ENCODE peak calls at places on chromosomes 5 and 9, in six cellular contexts. W is left lung, M is fibroblast of pulmonary artery, Z is heart right ventricle, K is spleen, A is DND-41. U is an unnamed sample.

GRCh38 chr5:125655156-125655555 is 768.1 kb upstream of the GRAMD2B start:
- DNase-seq in K (no peak), Z (no peak), A (no peak), W (no peak), M (peak), U (no peak)

GRCh38 chr9:79257215-79257614 is 314.6 kb upstream of the TLE4 start:
- DNase-seq in Z (no peak), W (no peak), M (no peak), A (no peak), K (no peak), U (no peak)

GRCh38 chr9:101311759-101312420 is 72.9 kb downstream of the BAAT start:
- DNase-seq in Z (no peak), M (peak), A (no peak), K (no peak), W (no peak), U (no peak)

GRCh38 chr5:139745800-139746690 is 49.6 kb upstream of the PSD2 start:
- DNase-seq in K (peak), A (no peak), M (peak), W (peak), Z (peak), U (peak)

GRCh38 chr5:130063603-130064002 is 159.3 kb downstream of the CHSY3 start:
- DNase-seq in M (no peak), Z (no peak), W (no peak), K (no peak), A (no peak), U (no peak)

GRCh38 chr5:175460126-175460525 is 16.1 kb upstream of the DRD1 start:
- DNase-seq in Z (no peak), K (no peak), A (no peak), W (no peak), M (peak), U (no peak)

GRCh38 chr5:1077491-1078020 is 34.3 kb downstream of the SLC12A7 start:
- DNase-seq in W (no peak), A (no peak), M (no peak), Z (no peak), K (no peak), U (no peak)

GRCh38 chr5:109455598-109456096 is 45.9 kb upstream of the PJA2 start:
- DNase-seq in M (peak), A (peak), Z (no peak), K (no peak), W (peak), U (no peak)

GRCh38 chr5:148384389-148384756 is 615 bp downstream of the FBXO38 start:
- DNase-seq in M (no peak), Z (no peak), W (peak), A (no peak), K (no peak), U (no peak)

GRCh38 chr9:132630811-132631210 is 39.0 kb downstream of the DDX31 start:
- DNase-seq in A (no peak), K (no peak), Z (no peak), M (no peak), W (no peak), U (no peak)

GRCh38 chr9:96116275-96117051 is 185.5 kb downstream of the HSD17B3 start:
- DNase-seq in Z (no peak), K (no peak), M (no peak), A (no peak), W (no peak), U (peak)

GRCh38 chr9:24832307-24832706 is 286.6 kb upstream of the IZUMO3 start:
- DNase-seq in A (no peak), W (no peak), Z (no peak), K (no peak), M (no peak), U (no peak)

GRCh38 chr9:71587576-71588362 is 180.5 kb downstream of the CEMIP2 start:
- DNase-seq in W (no peak), Z (no peak), K (no peak), M (no peak), A (no peak), U (no peak)

GRCh38 chr9:38318755-38319495 is 73.6 kb upstream of the ALDH1B1 start:
- DNase-seq in W (no peak), M (peak), A (no peak), K (no peak), Z (no peak), U (peak)
- H3K4me3 ChIP-seq in W (no peak), M (peak), A (no peak), K (no peak), Z (peak), U (peak)

GRCh38 chr5:134175874-134176522 is 752 bp downstream of the SKP1 start:
- DNase-seq in A (no peak), K (no peak), Z (no peak), M (peak), W (peak), U (no peak)

GRCh38 chr5:134171972-134172371 is 4.8 kb downstream of the SKP1 start:
- DNase-seq in Z (no peak), A (no peak), W (no peak), M (no peak), K (no peak), U (no peak)

GRCh38 chr5:134174841-134175839 is 1.6 kb downstream of the SKP1 start:
- DNase-seq in A (no peak), W (no peak), K (no peak), M (peak), Z (no peak), U (no peak)

GRCh38 chr5:134176523-134177196 is at the start of gene SKP1:
- DNase-seq in A (peak), W (peak), M (peak), Z (peak), K (peak), U (peak)

DNA sequence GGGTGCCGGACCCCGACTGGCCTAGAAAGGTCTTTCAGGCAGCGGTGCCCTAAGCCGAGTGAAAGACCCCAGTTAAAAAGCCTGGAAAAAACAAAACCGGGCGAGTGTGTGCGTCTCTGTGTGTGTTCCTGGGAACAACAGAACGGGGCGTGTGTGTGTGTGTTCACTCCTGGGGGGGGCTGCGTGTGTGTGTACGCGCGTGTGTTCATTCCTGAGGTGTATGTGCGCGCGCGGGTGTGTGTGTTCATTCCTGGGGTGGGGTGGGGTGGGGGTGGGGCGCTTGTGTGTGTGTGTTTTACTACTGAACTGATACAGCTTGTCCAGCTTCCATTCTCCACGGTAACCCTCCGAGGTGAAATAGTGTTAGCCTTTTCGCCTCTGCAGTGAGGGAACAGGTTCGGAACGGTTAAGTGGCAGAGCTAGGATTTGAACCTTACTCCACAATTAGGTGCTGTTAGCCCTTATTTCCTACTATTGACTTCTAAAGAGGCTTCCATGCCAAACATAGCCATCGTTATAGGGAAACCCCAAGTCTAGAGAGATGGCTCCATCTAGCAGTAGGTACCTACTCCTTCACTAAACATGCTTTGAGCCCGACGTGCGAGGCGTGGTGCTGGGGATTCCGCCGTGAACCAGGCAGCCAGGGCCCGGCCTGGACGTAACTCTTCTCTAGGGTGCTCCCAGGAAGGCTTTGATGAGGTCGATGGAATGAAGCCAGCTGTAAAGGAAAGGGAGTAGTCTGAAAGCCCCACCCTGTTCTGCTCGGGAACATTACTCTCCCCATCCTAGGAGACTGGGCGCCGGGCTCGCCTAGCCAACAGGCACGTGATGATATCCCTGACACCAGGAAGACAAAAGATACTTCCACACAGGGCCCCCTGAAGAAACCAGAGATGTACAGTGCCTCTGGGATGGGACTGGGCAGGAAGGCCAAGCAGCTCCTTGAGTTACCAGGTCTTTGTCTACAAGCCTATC is 734 bp upstream of the SKP1 start:
- DNase-seq in A (no peak), W (peak), Z (peak), K (peak), M (peak), U (peak)
- H3K4me3 ChIP-seq in A (peak), W (peak), Z (peak), K (peak), M (peak), U (peak)

DNA sequence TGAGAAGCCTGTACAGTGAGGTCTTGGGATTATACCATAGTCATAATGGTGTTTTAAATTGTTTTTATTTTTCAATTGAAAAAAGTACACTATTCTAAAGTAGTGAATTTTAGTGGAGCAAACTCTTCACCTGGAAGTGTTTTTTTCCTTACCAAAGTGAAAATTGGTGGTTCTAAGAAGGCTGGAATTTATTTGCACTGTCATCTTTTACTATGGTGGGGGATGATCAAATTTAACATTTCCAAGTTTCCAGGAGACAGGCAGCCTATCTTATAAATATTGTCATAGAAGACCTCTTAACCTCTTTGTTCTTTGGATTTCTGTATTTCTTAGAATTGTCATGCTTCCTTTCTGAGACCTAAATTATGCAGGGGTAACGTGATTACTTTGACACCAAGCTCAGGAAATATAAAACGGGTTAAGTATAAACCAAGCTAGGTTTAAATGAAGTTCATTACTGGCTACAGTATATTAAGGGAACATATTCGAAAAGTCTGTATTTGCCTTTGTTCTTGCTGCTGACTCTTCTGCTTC is 20.2 kb downstream of the NDFIP1 start:
- DNase-seq in K (no peak), Z (no peak), A (no peak), M (no peak), W (no peak), U (no peak)
- H3K4me3 ChIP-seq in K (no peak), Z (no peak), A (no peak), M (no peak), W (no peak), U (no peak)

DNA sequence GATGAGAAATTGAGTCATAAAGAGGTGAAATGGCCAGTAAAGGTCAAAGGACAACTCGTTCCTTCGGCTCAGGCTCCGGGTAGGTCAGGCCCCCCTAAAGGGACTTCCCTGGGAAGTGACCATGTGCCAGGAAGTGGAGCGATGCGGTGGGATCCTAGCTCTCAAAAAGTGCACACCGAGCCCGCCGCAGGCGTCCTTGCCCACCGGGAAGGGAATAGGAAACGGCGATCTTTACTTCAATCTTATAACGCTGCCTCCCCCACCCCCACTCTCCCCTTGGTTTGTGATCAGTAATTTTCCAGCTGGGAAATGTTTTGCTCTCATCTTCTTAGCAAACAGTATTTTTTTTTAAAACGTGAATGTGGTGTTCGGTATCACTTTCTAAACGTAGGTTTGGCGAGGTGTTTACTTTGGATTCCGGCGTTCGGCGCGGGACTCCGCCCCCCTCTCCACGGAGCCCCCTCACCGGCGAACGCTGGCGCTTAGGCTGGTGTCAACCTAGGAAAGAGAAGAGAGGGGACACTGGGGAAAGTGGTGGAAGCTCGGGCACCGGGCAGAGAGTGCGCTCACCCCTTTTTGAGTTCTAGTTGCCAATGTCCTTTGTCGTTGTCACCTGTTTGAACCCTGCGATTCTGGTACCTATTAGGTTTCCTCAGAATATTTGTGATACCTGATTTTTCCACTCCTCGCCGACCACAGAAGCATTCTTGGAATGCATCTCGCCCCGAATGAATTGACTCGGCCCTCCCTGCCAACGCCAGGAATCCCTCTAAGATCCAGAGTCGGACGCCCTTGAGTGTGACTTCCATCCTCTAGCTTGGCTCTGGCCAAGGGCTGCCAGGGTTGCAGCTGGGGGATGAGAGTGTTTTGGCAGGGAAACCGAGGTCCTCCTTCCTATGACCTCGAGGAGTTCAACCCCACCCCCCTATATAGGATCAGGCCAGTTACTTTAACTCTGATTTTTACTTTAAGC is 1.8 kb upstream of the KLF4 start:
- DNase-seq in Z (peak), K (peak), M (no peak), A (no peak), W (peak), U (no peak)
- H3K4me3 ChIP-seq in Z (peak), K (no peak), M (peak), A (no peak), W (peak), U (peak)

GRCh38 chr9:131008909-131009618 is at the start of gene LAMC3:
- DNase-seq in W (no peak), K (no peak), A (no peak), M (no peak), Z (no peak), U (peak)
- H3K4me3 ChIP-seq in W (no peak), K (peak), A (no peak), M (no peak), Z (peak), U (no peak)